ENCODE peak calls at places on chromosomes 3 and 15, in five cellular contexts. N is H1, L is HepG2, Q is NT2/D1, G is GM12878. S is an unnamed sample.

GRCh38 chr3:156317457-156317856 is 197.1 kb downstream of the KCNAB1 start:
- DNase-seq in L (peak), N (no peak), Q (no peak), G (no peak), S (no peak)

GRCh38 chr15:24856397-24857093 is 98.2 kb upstream of the SNRPN start:
- DNase-seq in G (no peak), Q (peak), N (peak), L (no peak), S (no peak)

GRCh38 chr3:11019116-11019515 is 26.6 kb downstream of the SLC6A1 start:
- DNase-seq in N (no peak), G (no peak), Q (no peak), L (no peak), S (no peak)

GRCh38 chr15:73005450-73005849 is 46.8 kb upstream of the NEO1 start:
- DNase-seq in G (no peak), L (no peak), Q (no peak), N (no peak), S (no peak)

GRCh38 chr3:177816667-177817208 is 619.5 kb upstream of the TBL1XR1 start:
- DNase-seq in Q (no peak), N (no peak), L (peak), G (no peak), S (no peak)

GRCh38 chr15:51649659-51650521 is 27.3 kb upstream of the DMXL2 start:
- DNase-seq in Q (peak), G (peak), N (no peak), L (peak), S (peak)

GRCh38 chr3:45906681-45907220 is 20.4 kb downstream of the CCR9 start:
- DNase-seq in Q (no peak), G (no peak), N (no peak), L (peak), S (peak)

GRCh38 chr3:173725507-173725906 is 328.0 kb downstream of the NLGN1 start:
- DNase-seq in G (no peak), Q (no peak), N (no peak), L (no peak), S (no peak)

GRCh38 chr3:106251160-106251892 is 382.5 kb upstream of the CBLB start:
- DNase-seq in Q (no peak), N (no peak), G (no peak), L (no peak), S (no peak)

GRCh38 chr3:175255698-175256097 is 396.6 kb downstream of the NAALADL2 start:
- DNase-seq in N (no peak), Q (no peak), G (no peak), L (no peak), S (no peak)

GRCh38 chr3:135911106-135911505 is 54.4 kb upstream of the PPP2R3A start:
- DNase-seq in G (no peak), Q (no peak), N (no peak), L (no peak), S (no peak)

GRCh38 chr3:62981962-62982361 is 106.7 kb upstream of the CADPS start:
- DNase-seq in G (no peak), N (no peak), L (no peak), Q (no peak), S (no peak)

GRCh38 chr3:39502838-39503145 is 35.3 kb downstream of the MOBP start:
- DNase-seq in Q (no peak), G (no peak), N (no peak), L (no peak), S (no peak)

GRCh38 chr15:52261498-52262242 is 33.9 kb downstream of the MYO5C start:
- DNase-seq in N (peak), Q (peak), L (no peak), G (peak), S (peak)

GRCh38 chr15:58182460-58183163 is 44.4 kb downstream of the AQP9 start:
- DNase-seq in Q (peak), N (peak), G (no peak), L (peak), S (peak)

GRCh38 chr3:40574661-40575060 is 49.9 kb downstream of the ZNF621 start:
- DNase-seq in L (no peak), N (no peak), G (no peak), Q (no peak), S (no peak)

GRCh38 chr3:118495243-118495642 is 539.4 kb downstream of the IGSF11 start:
- DNase-seq in L (no peak), N (no peak), G (no peak), Q (no peak), S (no peak)

GRCh38 chr3:125150525-125151436 is 61.8 kb downstream of the SLC12A8 start:
- DNase-seq in N (no peak), G (no peak), L (peak), Q (no peak), S (peak)

GRCh38 chr15:81339321-81339720 is 15.4 kb upstream of the STARD5 start:
- DNase-seq in Q (no peak), L (no peak), G (no peak), N (no peak), S (no peak)

GRCh38 chr3:186534113-186534669 is 10.0 kb downstream of the CRYGS start:
- DNase-seq in G (peak), L (no peak), N (no peak), Q (no peak), S (no peak)
- TF ChIP-seq SUZ12 in G (no peak), L (no peak), N (no peak), Q (no peak), S (no peak)

GRCh38 chr3:189588818-189589569 is 42.2 kb upstream of the TP63 start:
- DNase-seq in Q (no peak), G (no peak), L (no peak), N (no peak), S (no peak)

GRCh38 chr3:189590223-189590622 is 41.0 kb upstream of the TP63 start:
- DNase-seq in Q (no peak), N (no peak), L (no peak), G (no peak), S (no peak)

GRCh38 chr3:189586941-189587687 is 44.1 kb upstream of the TP63 start:
- DNase-seq in L (no peak), Q (no peak), G (peak), N (no peak), S (no peak)

GRCh38 chr3:189584609-189585008 is 46.6 kb upstream of the TP63 start:
- DNase-seq in N (no peak), L (no peak), G (no peak), Q (no peak), S (no peak)

DNA sequence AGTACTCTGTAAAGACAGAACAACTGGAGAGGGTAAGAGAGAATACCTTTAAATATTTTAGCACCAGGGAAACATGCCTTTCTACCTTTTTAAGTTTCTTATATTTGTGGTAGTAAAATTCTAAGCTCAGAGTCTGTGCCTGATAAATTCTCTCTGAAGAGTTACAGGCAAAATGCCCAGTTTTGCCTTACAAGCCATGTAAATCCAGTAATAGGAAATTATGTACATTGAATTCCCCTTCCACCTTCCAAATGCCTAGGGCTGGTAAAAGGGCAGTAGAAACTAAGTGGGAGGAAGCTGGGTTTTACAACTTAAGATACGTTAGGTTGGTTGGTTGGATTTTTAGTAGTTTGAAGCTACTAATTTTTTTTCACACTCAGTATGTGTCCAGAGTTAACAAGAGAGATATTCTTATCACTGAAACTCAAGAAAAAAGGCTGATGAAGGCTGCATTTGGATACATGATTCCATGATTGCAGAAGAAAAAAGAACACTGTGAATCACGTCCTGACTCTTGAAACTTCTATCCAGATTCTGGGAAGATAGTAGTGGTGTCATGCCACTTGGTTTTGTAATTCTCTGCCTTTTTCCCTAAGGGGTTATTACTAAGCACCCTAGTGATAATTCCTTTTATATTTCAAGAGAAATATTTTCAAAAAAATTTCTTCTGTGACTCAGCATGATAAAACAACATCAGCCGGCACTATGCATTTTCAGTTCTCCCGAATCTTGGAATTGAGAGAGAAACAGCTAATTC is 43.0 kb upstream of the TP63 start:
- DNase-seq in G (no peak), L (no peak), N (no peak), Q (no peak), S (no peak)
- TF ChIP-seq SUZ12 in G (no peak), L (no peak), N (no peak), Q (no peak), S (no peak)

GRCh38 chr3:52195297-52195597 is 2.7 kb upstream of the ALAS1 start:
- DNase-seq in G (no peak), Q (no peak), L (no peak), N (no peak), S (no peak)

GRCh38 chr3:52190294-52190841 is 7.6 kb upstream of the ALAS1 start:
- DNase-seq in Q (no peak), N (no peak), L (no peak), G (no peak), S (no peak)

GRCh38 chr3:52194541-52195296 is 3.2 kb upstream of the ALAS1 start:
- DNase-seq in Q (no peak), G (no peak), N (no peak), L (no peak), S (no peak)

GRCh38 chr3:52191663-52192062 is 6.3 kb upstream of the ALAS1 start:
- DNase-seq in Q (no peak), G (no peak), N (no peak), L (no peak), S (no peak)

GRCh38 chr3:52193059-52193458 is 4.9 kb upstream of the ALAS1 start:
- DNase-seq in L (no peak), N (no peak), Q (no peak), G (no peak), S (no peak)
- TF ChIP-seq SUZ12 in L (no peak), N (no peak), Q (no peak), G (no peak), S (no peak)

DNA sequence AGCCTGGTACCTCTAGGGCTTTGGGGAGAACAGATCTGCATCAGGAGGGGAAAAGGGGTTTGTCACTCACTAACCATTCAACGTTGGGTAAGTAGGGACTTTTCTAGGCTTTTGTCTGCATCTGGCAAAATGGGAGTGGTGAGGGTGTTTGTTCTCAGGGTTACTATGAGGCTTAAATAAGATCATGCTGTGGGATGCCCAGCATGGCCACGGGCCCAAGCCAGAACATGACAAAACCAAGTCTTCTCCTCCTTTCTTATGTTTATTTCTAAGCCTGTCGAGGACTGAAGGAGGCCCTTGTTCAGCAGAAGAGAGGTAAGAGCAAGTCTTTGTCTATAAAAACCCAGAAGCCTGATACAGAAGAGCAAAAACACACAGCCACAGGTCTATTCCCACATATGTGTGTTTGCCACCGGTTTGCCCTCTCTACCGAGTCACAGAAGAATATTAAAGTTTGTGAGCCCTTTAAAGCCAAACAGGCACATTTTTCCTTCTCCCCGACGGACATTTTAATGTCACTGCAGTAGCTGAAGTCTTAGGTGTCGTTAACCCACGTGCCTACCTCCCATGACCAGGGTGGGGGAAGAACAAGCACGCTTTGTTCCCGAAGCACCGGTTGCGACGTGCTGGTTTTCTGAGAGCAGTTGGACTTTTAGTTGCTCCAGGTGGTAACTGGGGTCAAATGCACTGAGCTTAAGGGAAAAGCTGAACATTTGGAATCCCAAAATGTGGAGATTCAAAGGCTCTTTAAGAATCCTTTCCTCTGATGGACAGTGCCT is 72.1 kb downstream of the NOX5 start:
- DNase-seq in N (peak), G (no peak), L (no peak), Q (peak), S (no peak)
- TF ChIP-seq SUZ12 in N (no peak), G (no peak), L (no peak), Q (no peak), S (no peak)

GRCh38 chr3:198071602-198072285 is 111.7 kb downstream of the LMLN start:
- DNase-seq in Q (peak), N (no peak), L (peak), G (peak), S (peak)
- TF ChIP-seq SUZ12 in Q (no peak), N (no peak), L (no peak), G (no peak), S (no peak)

S was measured in HEK293T.